ENCODE peak calls at places on chromosome 2, in six cellular contexts. P, G, N, H, F and V are unnamed samples.

GRCh38 chr2:97967216-97967592 is 28.5 kb downstream of the TMEM131 start:
- DNase-seq in P (no peak), G (no peak), N (no peak), H (no peak), F (no peak), V (no peak)

GRCh38 chr2:70552501-70553333 is 909 bp downstream of the TGFA start:
- DNase-seq in P (no peak), G (peak), N (no peak), H (no peak), F (no peak), V (no peak)

GRCh38 chr2:21123473-21124393 is at the start of gene TDRD15:
- DNase-seq in P (no peak), G (no peak), N (no peak), H (no peak), F (no peak), V (no peak)

GRCh38 chr2:139162456-139162855 is 382.3 kb upstream of the NXPH2 start:
- DNase-seq in P (no peak), G (no peak), N (no peak), H (no peak), F (no peak), V (no peak)

GRCh38 chr2:196479350-196479749 is 160.2 kb upstream of the CCDC150 start:
- DNase-seq in P (no peak), G (no peak), N (peak), H (no peak), F (no peak), V (no peak)

GRCh38 chr2:101332885-101333766 is 24.6 kb upstream of the RNF149 start:
- DNase-seq in P (no peak), G (no peak), N (no peak), H (no peak), F (no peak), V (no peak)

GRCh38 chr2:237864940-237865622 is 5.7 kb downstream of the RAMP1 start:
- DNase-seq in P (no peak), G (no peak), N (no peak), H (no peak), F (no peak), V (peak)

GRCh38 chr2:6863792-6864191 is 1.9 kb downstream of the CMPK2 start:
- DNase-seq in P (peak), G (no peak), N (no peak), H (no peak), F (peak), V (no peak)

GRCh38 chr2:10954856-10955818 is 43.4 kb downstream of the KCNF1 start:
- DNase-seq in P (no peak), G (no peak), N (no peak), H (no peak), F (no peak), V (no peak)

GRCh38 chr2:119338282-119338681 is 28.4 kb downstream of the C2orf76 start:
- DNase-seq in P (no peak), G (no peak), N (no peak), H (no peak), F (no peak), V (no peak)

GRCh38 chr2:157257312-157258252 is at the start of gene GALNT5:
- DNase-seq in P (peak), G (peak), N (no peak), H (no peak), F (peak), V (no peak)

GRCh38 chr2:95346236-95346737 is 49.1 kb downstream of the KCNIP3 start:
- DNase-seq in P (peak), G (no peak), N (no peak), H (no peak), F (peak), V (no peak)

GRCh38 chr2:193141-193552 is 70.7 kb downstream of the SH3YL1 start:
- DNase-seq in P (no peak), G (no peak), N (peak), H (no peak), F (no peak), V (no peak)

GRCh38 chr2:198905881-198906612 is 551.7 kb downstream of the SATB2 start:
- DNase-seq in P (no peak), G (no peak), N (no peak), H (peak), F (no peak), V (no peak)
- TF ChIP-seq CTCF in P (no peak), G (no peak), N (no peak), H (no peak), F (no peak), V (no peak)

DNA sequence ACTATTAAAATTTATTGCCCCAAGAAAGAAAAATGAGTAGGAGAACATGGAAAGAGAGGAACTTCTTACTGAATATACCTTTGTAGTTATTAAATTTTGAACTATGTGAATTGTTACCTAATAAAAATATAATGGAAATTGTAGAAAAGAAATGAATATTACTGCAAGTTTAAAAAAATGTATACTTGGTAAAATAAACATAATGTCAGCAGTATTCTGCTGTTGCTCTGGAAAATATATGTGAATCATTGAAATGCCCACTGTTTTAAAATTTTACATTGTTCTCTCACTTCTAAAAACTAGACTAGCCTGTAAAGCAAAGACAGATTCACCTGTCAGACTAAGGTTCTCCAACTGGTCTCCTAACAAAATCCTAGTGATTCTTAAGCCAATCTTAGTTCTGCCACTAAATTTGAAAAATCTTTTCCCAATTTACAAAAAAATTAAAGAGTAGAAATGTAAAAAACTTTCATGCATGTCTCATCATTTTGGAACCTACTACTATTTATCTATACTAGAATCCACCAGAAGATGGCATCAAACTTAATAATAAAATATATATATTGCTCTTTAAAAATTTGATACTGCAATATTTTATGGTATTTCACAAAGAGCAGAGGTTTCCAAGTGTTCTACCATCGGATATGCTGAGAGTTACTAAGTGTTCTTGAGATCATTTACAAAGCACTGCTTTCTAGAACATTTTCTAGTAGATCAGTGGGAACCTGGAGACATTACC is 22.3 kb upstream of the TMEM237 start:
- DNase-seq in P (no peak), G (no peak), N (no peak), H (no peak), F (no peak), V (no peak)
- TF ChIP-seq CTCF in P (no peak), G (no peak), N (peak), H (no peak), F (no peak), V (no peak)

DNA sequence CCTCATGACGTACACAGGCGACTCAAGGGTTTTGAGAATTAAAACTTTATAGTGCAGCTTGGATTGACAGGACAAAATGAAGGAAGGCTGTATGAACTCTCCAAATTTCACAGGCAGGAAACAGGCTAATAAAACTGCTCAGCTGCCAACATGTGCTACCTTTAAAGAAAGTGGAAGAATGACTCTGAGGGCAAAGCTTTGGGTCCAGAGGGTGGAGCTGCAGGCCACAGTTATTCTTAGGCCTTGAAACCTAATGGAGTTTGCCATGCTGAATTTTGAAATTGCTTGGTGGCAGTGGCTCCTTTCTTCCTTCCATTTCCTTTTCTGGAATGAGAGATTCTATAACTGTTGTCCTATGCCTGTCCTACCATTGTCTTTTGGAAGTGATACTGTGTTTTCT is 34.8 kb downstream of the HAT1 start:
- DNase-seq in P (no peak), G (no peak), N (no peak), H (peak), F (no peak), V (no peak)
- TF ChIP-seq CTCF in P (no peak), G (no peak), N (peak), H (no peak), F (no peak), V (no peak)

GRCh38 chr2:111617299-111617803 is 266.6 kb downstream of the ANAPC1 start:
- DNase-seq in P (no peak), G (no peak), N (no peak), H (no peak), F (no peak), V (no peak)
- TF ChIP-seq CTCF in P (no peak), G (no peak), N (no peak), H (no peak), F (no peak), V (no peak)